ENCODE peak calls at places on chromosomes 5 and 9, in ten cellular contexts. M is NCI-H187; I is RCC 7860; H is neural progenitor cell; Y is GM23338; T is activated T-cell treated with anti-CD3 and anti-CD28 coated beads, Interleukin-2, amount 50 U/mL, for 4 hours; P is ovary; S is hypothalamus; F is erythroblast; C is stimulated activated CD8-positive, alpha-beta memory T cell treated with anti-CD3 and anti-CD28 coated beads, Interleukin-4, amount 100 ng/mL, for 1 hour. U is an unnamed sample.

GRCh38 chr5:42745426-42745825 is 11.2 kb upstream of the CCDC152 start:
- DNase-seq in T (no peak), I (no peak), F (peak), C (no peak), P (no peak), M (no peak), H (peak), Y (peak), S (no peak), U (peak)

GRCh38 chr9:134161647-134162046 is 2.7 kb downstream of the RNU6ATAC start:
- DNase-seq in M (no peak), F (peak), I (no peak), C (no peak), H (no peak), Y (no peak), S (no peak), T (no peak), P (no peak), U (no peak)

GRCh38 chr5:122030251-122030650 is 47.8 kb downstream of the LOX start:
- DNase-seq in P (no peak), I (no peak), T (no peak), F (no peak), H (peak), C (no peak), S (no peak), M (no peak), Y (peak), U (no peak)

GRCh38 chr5:116573617-116574431 is 799 bp downstream of the SEMA6A start:
- DNase-seq in Y (no peak), H (peak), M (no peak), T (no peak), F (peak), C (no peak), P (peak), S (peak), I (no peak), U (peak)

GRCh38 chr5:135034186-135034962 is at the start of gene PITX1:
- DNase-seq in S (no peak), C (no peak), H (peak), T (no peak), I (peak), F (peak), M (no peak), Y (peak), P (no peak), U (peak)

GRCh38 chr5:160183075-160183474 is 46.2 kb upstream of the FABP6 start:
- DNase-seq in T (no peak), I (peak), M (no peak), C (no peak), H (no peak), S (no peak), P (no peak), F (no peak), Y (no peak), U (peak)

GRCh38 chr9:69476797-69477196 is 151.8 kb downstream of the ENTREP1 start:
- DNase-seq in I (no peak), C (no peak), P (no peak), S (no peak), T (no peak), F (no peak), M (peak), Y (peak), H (peak), U (peak)

GRCh38 chr9:84173961-84174360 is 166.6 kb downstream of the SLC28A3 start:
- DNase-seq in H (no peak), F (no peak), I (no peak), T (no peak), C (no peak), Y (no peak), M (no peak), P (no peak), S (no peak), U (no peak)

GRCh38 chr5:5141625-5142527 is 1.7 kb downstream of the ADAMTS16 start:
- DNase-seq in I (peak), Y (peak), C (peak), P (peak), S (no peak), M (no peak), F (peak), T (peak), H (peak), U (peak)

GRCh38 chr9:5140151-5140550 is 45.3 kb downstream of the INSL6 start:
- DNase-seq in M (no peak), P (no peak), S (no peak), Y (no peak), T (no peak), H (no peak), I (no peak), C (no peak), F (no peak), U (no peak)

GRCh38 chr9:133702798-133703570 is 35.2 kb downstream of the SARDH start:
- DNase-seq in T (peak), Y (peak), I (no peak), H (no peak), C (no peak), S (no peak), M (no peak), P (no peak), F (no peak), U (no peak)

U was measured in DMS53.